ENCODE peak calls at places on chromosomes 6 and 20, in nine cellular contexts. T, K, B, J, V, F, N, E and Z are unnamed samples. For H3K4me1, the result is how much of the 10 kb centered on the place peaks cover.

GRCh38 chr20:63664861-63665594 is 6.9 kb downstream of the RTEL1 start:
- DNase-seq in T (no peak), K (peak), N (no peak), E (no peak), F (peak), J (no peak), V (no peak), B (peak), Z (no peak)

GRCh38 chr6:72674842-72675241 is 53.0 kb downstream of the KCNQ5 start:
- DNase-seq in K (no peak), F (no peak), T (no peak), V (no peak), E (no peak), J (no peak), B (no peak), N (no peak), Z (no peak)

GRCh38 chr20:14536738-14537137 is 199.3 kb upstream of the FLRT3 start:
- DNase-seq in E (no peak), T (no peak), J (no peak), B (no peak), V (no peak), F (no peak), K (no peak), N (peak), Z (no peak)

GRCh38 chr20:32538526-32538918 is 46.6 kb downstream of the NOL4L start:
- DNase-seq in V (no peak), B (peak), N (no peak), J (no peak), T (no peak), F (peak), K (peak), E (peak), Z (peak)

GRCh38 chr20:34037121-34037520 is 43.4 kb downstream of the RALY start:
- DNase-seq in N (peak), T (no peak), E (peak), B (peak), V (no peak), K (no peak), F (no peak), J (no peak), Z (peak)

GRCh38 chr6:140437619-140438345 is 1063.3 kb upstream of the CITED2 start:
- DNase-seq in N (peak), E (no peak), F (no peak), K (no peak), T (no peak), B (no peak), V (no peak), J (no peak), Z (no peak)

GRCh38 chr6:112289039-112289566 is 34.7 kb upstream of the LAMA4 start:
- DNase-seq in B (peak), V (no peak), F (peak), J (peak), E (no peak), T (peak), N (no peak), K (peak), Z (no peak)

GRCh38 chr20:4112490-4113420 is 97.4 kb upstream of the RNF24 start:
- DNase-seq in T (peak), F (peak), K (peak), E (no peak), N (peak), V (no peak), B (no peak), J (peak), Z (no peak)

GRCh38 chr6:135269399-135270005 is 88.4 kb downstream of the MYB start:
- DNase-seq in N (no peak), V (no peak), B (no peak), J (peak), F (no peak), E (no peak), T (no peak), K (no peak), Z (no peak)

GRCh38 chr6:127347188-127347587 is 3.8 kb upstream of the ECHDC1 start:
- DNase-seq in J (no peak), F (no peak), E (no peak), N (peak), V (no peak), T (no peak), B (no peak), K (peak), Z (no peak)

GRCh38 chr6:144283781-144284473 is 1.2 kb upstream of the UTRN start:
- DNase-seq in B (peak), F (no peak), V (no peak), K (peak), N (peak), E (no peak), T (no peak), J (no peak), Z (no peak)

GRCh38 chr6:152979116-152979515 is 3.7 kb downstream of the FBXO5 start:
- DNase-seq in V (no peak), B (no peak), F (no peak), T (no peak), K (no peak), J (no peak), E (no peak), N (no peak), Z (no peak)

GRCh38 chr20:25389858-25390537 is 637 bp downstream of the ABHD12 start:
- DNase-seq in B (peak), N (no peak), T (peak), F (peak), E (peak), J (peak), K (peak), V (no peak), Z (peak)

GRCh38 chr20:45857114-45857835 is at the start of the genes ACOT8 and ZSWIM3:
- DNase-seq in E (peak), K (peak), T (peak), F (peak), V (peak), J (peak), N (peak), B (peak), Z (peak)

GRCh38 chr20:53077373-53078205 is 105.4 kb downstream of the TSHZ2 start:
- DNase-seq in K (peak), F (no peak), V (no peak), T (no peak), E (no peak), B (no peak), J (no peak), N (peak), Z (no peak)

GRCh38 chr6:31794294-31794865 is 1.2 kb downstream of the VARS1 start:
- DNase-seq in F (no peak), T (no peak), J (no peak), E (no peak), V (no peak), N (no peak), K (peak), B (no peak), Z (no peak)

GRCh38 chr6:43968110-43968965 is 158.9 kb downstream of the MRPL14 start:
- DNase-seq in E (no peak), K (no peak), F (no peak), V (no peak), T (no peak), N (no peak), B (no peak), J (no peak), Z (no peak)

GRCh38 chr6:41965429-41966213 is 24.0 kb upstream of the CCND3 start:
- DNase-seq in F (no peak), K (no peak), J (no peak), E (no peak), N (no peak), T (no peak), B (peak), V (no peak), Z (no peak)

GRCh38 chr6:135506270-135506997 is 8.9 kb upstream of the AHI1 start:
- DNase-seq in F (no peak), T (no peak), B (peak), E (no peak), J (no peak), N (peak), K (peak), V (no peak), Z (peak)

GRCh38 chr6:69780585-69781178 is 16.1 kb downstream of the LMBRD1 start:
- DNase-seq in E (no peak), V (no peak), K (no peak), N (peak), B (no peak), T (no peak), J (no peak), F (no peak), Z (no peak)

GRCh38 chr20:43957392-43957791 is 42.7 kb downstream of the TOX2 start:
- DNase-seq in B (no peak), T (no peak), F (no peak), K (no peak), N (no peak), V (no peak), J (no peak), E (no peak), Z (no peak)
- H3K4me1 ChIP-seq in B (under half), T (half or more), F (under half), K (under half), N (under half), V (half or more), J (under half), E (half or more), Z (half or more)

DNA sequence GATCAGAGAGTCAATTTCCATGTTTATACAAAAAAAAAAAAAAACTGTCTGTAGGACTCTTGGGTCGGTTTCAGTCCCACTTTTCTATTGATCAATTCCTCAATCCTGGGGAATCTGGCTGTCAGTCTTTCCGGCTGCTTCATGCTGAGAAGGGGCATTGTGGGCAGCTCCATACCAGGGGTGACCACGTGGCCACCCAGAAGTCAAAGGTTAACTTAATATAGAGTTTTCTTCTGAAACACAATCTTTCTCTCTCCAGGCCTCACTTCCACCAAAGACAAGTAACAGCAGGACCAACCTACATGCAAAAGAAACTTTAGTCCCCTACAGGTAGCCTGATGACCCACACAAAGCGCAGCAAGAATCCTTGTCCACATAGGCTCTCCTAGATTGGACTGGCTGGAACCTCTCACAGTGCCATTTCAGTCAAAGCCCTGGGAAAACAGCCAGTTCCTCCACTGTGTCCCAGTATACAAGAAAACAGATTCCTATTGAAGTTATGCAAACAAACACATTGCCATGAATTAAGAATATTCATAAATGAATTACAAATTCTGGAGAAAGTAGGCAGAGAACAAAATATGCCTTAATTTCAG is 18.5 kb upstream of the SERPINB9 start:
- DNase-seq in F (no peak), K (no peak), J (no peak), E (no peak), N (no peak), B (no peak), T (no peak), V (no peak), Z (no peak)
- H3K4me1 ChIP-seq in F (under half), K (under half), J (under half), E (under half), N (under half), B (under half), T (under half), V (under half), Z (under half)

DNA sequence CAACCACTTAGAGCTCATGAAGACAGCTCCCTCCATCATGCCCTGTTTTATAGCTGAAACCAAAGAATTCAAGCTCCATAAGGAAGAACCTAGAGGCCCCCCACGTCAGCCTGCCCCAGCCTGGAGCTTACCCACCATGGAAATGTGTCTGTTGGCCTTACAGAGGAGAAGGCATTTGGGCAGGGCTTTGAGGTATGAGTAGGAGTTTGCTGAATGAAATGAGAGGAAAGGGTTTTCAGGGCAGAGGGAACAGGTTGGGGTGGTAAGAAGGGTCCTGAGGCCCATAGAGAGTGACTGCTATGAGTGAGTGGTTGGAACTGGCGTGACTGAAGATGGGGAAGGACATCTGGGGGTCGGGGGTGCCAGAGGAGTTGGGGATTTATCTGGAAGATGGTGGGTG is 12.7 kb upstream of the GATA5 start:
- DNase-seq in V (no peak), E (no peak), B (no peak), F (no peak), J (no peak), T (no peak), K (no peak), N (no peak), Z (no peak)
- H3K4me1 ChIP-seq in V (under half), E (under half), B (under half), F (under half), J (under half), T (under half), K (under half), N (under half), Z (under half)

GRCh38 chr6:143127941-143128340 is 67.3 kb downstream of the AIG1 start:
- DNase-seq in E (no peak), K (no peak), N (no peak), T (no peak), V (no peak), J (no peak), F (no peak), B (no peak), Z (no peak)
- H3K4me1 ChIP-seq in E (under half), K (under half), N (under half), T (under half), V (under half), J (under half), F (under half), B (under half), Z (under half)

GRCh38 chr6:35489995-35490791 is 6.7 kb downstream of the TEAD3 start:
- DNase-seq in F (peak), N (no peak), V (no peak), T (peak), B (peak), E (no peak), J (peak), K (peak), Z (no peak)
- H3K4me1 ChIP-seq in F (half or more), N (half or more), V (half or more), T (half or more), B (half or more), E (under half), J (half or more), K (half or more), Z (under half)

DNA sequence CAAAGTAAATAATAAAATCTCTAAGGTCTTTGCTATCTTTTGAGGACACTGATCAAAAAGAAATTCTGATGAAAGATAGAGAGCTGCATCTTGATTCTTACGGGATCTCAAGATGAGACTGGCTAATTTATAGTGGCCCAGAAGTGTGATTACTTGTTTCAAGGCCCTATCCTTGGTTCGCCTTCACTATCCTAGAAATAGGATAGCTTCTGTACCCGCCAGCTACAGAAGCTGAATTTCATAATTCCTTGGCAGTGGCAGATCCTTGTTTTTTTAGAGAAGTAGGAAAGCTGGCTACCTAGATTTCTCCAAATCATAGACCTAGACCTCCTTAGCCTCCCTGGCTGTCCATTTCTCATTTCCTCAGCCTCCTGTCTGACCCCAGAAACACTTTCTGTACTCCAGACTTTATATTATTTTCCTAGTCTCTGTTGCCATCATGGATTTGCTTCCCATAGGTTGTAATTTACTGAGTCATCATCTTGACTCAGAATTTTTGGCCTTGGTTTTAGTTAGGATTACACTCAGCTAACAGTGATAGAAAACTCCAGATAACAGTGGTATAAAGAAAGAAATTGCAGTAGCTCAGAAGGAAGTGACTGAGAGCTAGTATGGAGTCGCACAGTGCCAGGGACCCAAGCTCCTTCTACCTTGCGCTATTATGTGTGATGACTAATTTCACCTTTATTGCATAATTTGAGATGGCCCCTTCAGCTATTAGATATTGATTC is 27.7 kb downstream of the PHF3 start:
- DNase-seq in K (peak), F (no peak), T (no peak), V (no peak), J (no peak), B (no peak), N (peak), E (no peak), Z (no peak)
- H3K4me1 ChIP-seq in K (under half), F (under half), T (under half), V (under half), J (under half), B (under half), N (under half), E (under half), Z (under half)

GRCh38 chr20:50089787-50090177 is 23.2 kb downstream of the UBE2V1 start:
- DNase-seq in E (no peak), F (no peak), B (no peak), T (no peak), V (no peak), K (no peak), N (no peak), J (no peak), Z (no peak)
- H3K4me1 ChIP-seq in E (under half), F (under half), B (under half), T (under half), V (half or more), K (under half), N (under half), J (under half), Z (under half)